ENCODE peak calls at places on chromosomes 11 and 22, in ten cellular contexts. E is neural progenitor cell, N is cardiac fibroblast, X is kidney glomerular epithelial cell, K is AG04450, M is GM20000, A is LoVo, V is foreskin melanocyte, B is left cardiac atrium, U is astrocyte of the spinal cord. S is an unnamed sample.

GRCh38 chr11:112732031-112732430 is 229.2 kb upstream of the NCAM1 start:
- DNase-seq in A (no peak), K (no peak), N (no peak), U (no peak), E (no peak), B (no peak), X (no peak), V (no peak), M (no peak), S (no peak)

GRCh38 chr11:72716291-72716690 is 35.9 kb downstream of the ARAP1 start:
- DNase-seq in M (no peak), K (no peak), E (no peak), U (peak; percentile 42), N (no peak), A (no peak), B (no peak), V (no peak), X (no peak), S (no peak)

GRCh38 chr22:44994399-44995281 is 15.2 kb downstream of the PHF21B start:
- DNase-seq in B (no peak), V (no peak), X (no peak), K (no peak), N (no peak), A (no peak), U (no peak), M (no peak), E (no peak), S (no peak)

GRCh38 chr11:96075532-96075959 is 151.6 kb upstream of the MTMR2 start:
- DNase-seq in N (no peak), K (no peak), X (no peak), M (peak; percentile 44), A (no peak), B (no peak), E (no peak), U (peak; percentile 47), V (no peak), S (no peak)

GRCh38 chr11:61516191-61516590 is 7.6 kb downstream of the LRRC10B start:
- DNase-seq in B (no peak), A (no peak), M (no peak), K (no peak), V (no peak), N (no peak), X (no peak), U (no peak), E (peak; percentile 24), S (no peak)

GRCh38 chr22:22432479-22432878 is 76.1 kb downstream of the ZNF280B start:
- DNase-seq in V (no peak), K (no peak), M (no peak), X (no peak), N (no peak), E (no peak), B (no peak), U (no peak), A (no peak), S (no peak)

GRCh38 chr11:117715801-117716200 is 81.2 kb downstream of the DSCAML1 start:
- DNase-seq in M (no peak), V (no peak), K (no peak), X (no peak), A (no peak), B (no peak), N (no peak), U (no peak), E (no peak), S (no peak)

GRCh38 chr22:24465566-24465965 is 29.6 kb upstream of the UPB1 start:
- DNase-seq in E (no peak), N (peak; percentile 69), M (no peak), U (peak; percentile 62), A (peak; percentile 32), K (peak; percentile 58), X (peak; percentile 78), V (no peak), B (no peak), S (no peak)

GRCh38 chr11:110858556-110858921 is 146.3 kb upstream of the ARHGAP20 start:
- DNase-seq in U (peak; percentile 65), A (no peak), E (no peak), M (no peak), X (peak; percentile 11), V (no peak), N (peak; percentile 57), B (peak; percentile 37), K (no peak), S (peak; percentile 42)

GRCh38 chr11:32385998-32386397 is 49.3 kb downstream of the WT1 start:
- DNase-seq in B (no peak), X (peak; percentile 50), U (peak; percentile 37), A (peak; percentile 44), N (peak; percentile 75), M (peak; percentile 31), K (no peak), V (no peak), E (peak; percentile 65), S (no peak)

GRCh38 chr11:121334973-121335711 is 42.6 kb downstream of the SC5D start:
- DNase-seq in B (no peak), N (no peak), X (no peak), M (no peak), K (no peak), A (no peak), U (no peak), V (no peak), E (no peak), S (no peak)

GRCh38 chr11:107587306-107587979 is 3.5 kb upstream of the ELMOD1 start:
- DNase-seq in N (peak; percentile 33), E (no peak), U (no peak), A (no peak), V (no peak), X (no peak), M (no peak), K (no peak), B (no peak), S (no peak)

GRCh38 chr22:36930041-36930935 is 16.9 kb downstream of the CSF2RB start:
- DNase-seq in M (no peak), N (no peak), E (no peak), A (no peak), U (no peak), K (no peak), B (no peak), X (no peak), V (no peak), S (peak; percentile 55)

GRCh38 chr11:125952973-125953372 is 7.1 kb downstream of the VSIG10L2 start:
- DNase-seq in K (no peak), V (no peak), E (no peak), X (no peak), N (peak; percentile 58), A (no peak), U (no peak), B (peak; percentile 66), M (no peak), S (no peak)

GRCh38 chr11:20360650-20361049 is 2.9 kb upstream of the HTATIP2 start:
- DNase-seq in E (no peak), X (peak; percentile 32), B (no peak), U (peak; percentile 56), N (peak; percentile 58), M (peak; percentile 32), A (peak; percentile 62), V (no peak), K (no peak), S (no peak)

GRCh38 chr11:85742348-85742747 is 56.4 kb upstream of the CCDC89 start:
- DNase-seq in B (no peak), K (no peak), U (no peak), M (no peak), V (no peak), E (no peak), N (no peak), X (no peak), A (no peak), S (no peak)

GRCh38 chr11:117097567-117098268 is 510 bp downstream of the SIK3 start:
- DNase-seq in M (peak; percentile 54), A (no peak), U (no peak), V (no peak), K (no peak), B (peak; percentile 34), X (no peak), N (peak; percentile 34), E (peak; percentile 68), S (peak; percentile 69)

GRCh38 chr22:30582788-30583575 is 8.5 kb upstream of the GAL3ST1 start:
- DNase-seq in U (no peak), M (no peak), N (peak; percentile 22), A (no peak), K (no peak), V (peak; percentile 78), E (no peak), B (no peak), X (no peak), S (no peak)

S was measured in nephron progenitor cell.